ENCODE peak calls at places on chromosomes 4 and X, in six cellular contexts. One of them, this sample, is unnamed.

GRCh38 chr4:182804131-182804530 is 113.1 kb downstream of the DCTD start:
- DNase-seq in GM10248: no peak
- DNase-seq in effector CD8-positive, alpha-beta T cell: no peak
- DNase-seq in nephron progenitor cell: no peak
- DNase-seq in transverse colon: no peak
- DNase-seq in ovary: no peak
- DNase-seq in this sample: no peak

GRCh38 chr4:21765810-21766407 is 182.7 kb downstream of the KCNIP4 start:
- DNase-seq in GM10248: peak; percentile 18
- DNase-seq in effector CD8-positive, alpha-beta T cell: no peak
- DNase-seq in nephron progenitor cell: peak; percentile 61
- DNase-seq in transverse colon: peak; percentile 19
- DNase-seq in ovary: peak; percentile 21
- DNase-seq in this sample: no peak

GRCh38 chr4:53128959-53129358 is 236.9 kb downstream of the SCFD2 start:
- DNase-seq in GM10248: no peak
- DNase-seq in effector CD8-positive, alpha-beta T cell: no peak
- DNase-seq in nephron progenitor cell: no peak
- DNase-seq in transverse colon: no peak
- DNase-seq in ovary: peak; percentile 65
- DNase-seq in this sample: no peak

GRCh38 chr4:3704669-3705068 is 61.5 kb upstream of the ADRA2C start:
- DNase-seq in GM10248: no peak
- DNase-seq in effector CD8-positive, alpha-beta T cell: no peak
- DNase-seq in nephron progenitor cell: no peak
- DNase-seq in transverse colon: no peak
- DNase-seq in ovary: no peak
- DNase-seq in this sample: no peak

GRCh38 chr4:78704981-78705757 is 71.0 kb upstream of the BMP2K start:
- DNase-seq in GM10248: no peak
- DNase-seq in effector CD8-positive, alpha-beta T cell: no peak
- DNase-seq in nephron progenitor cell: no peak
- DNase-seq in transverse colon: no peak
- DNase-seq in ovary: no peak
- DNase-seq in this sample: no peak

GRCh38 chr4:152255437-152255836 is 280.5 kb downstream of the FBXW7 start:
- DNase-seq in GM10248: peak; percentile 32
- DNase-seq in effector CD8-positive, alpha-beta T cell: no peak
- DNase-seq in nephron progenitor cell: no peak
- DNase-seq in transverse colon: no peak
- DNase-seq in ovary: no peak
- DNase-seq in this sample: peak; percentile 8

GRCh38 chr4:57504139-57504538 is 394.0 kb upstream of the IGFBP7 start:
- DNase-seq in GM10248: no peak
- DNase-seq in effector CD8-positive, alpha-beta T cell: no peak
- DNase-seq in nephron progenitor cell: no peak
- DNase-seq in transverse colon: no peak
- DNase-seq in ovary: no peak
- DNase-seq in this sample: no peak

GRCh38 chrX:17052776-17053175 is 106.3 kb downstream of the REPS2 start:
- DNase-seq in GM10248: no peak
- DNase-seq in effector CD8-positive, alpha-beta T cell: no peak
- DNase-seq in nephron progenitor cell: no peak
- DNase-seq in transverse colon: no peak
- DNase-seq in ovary: no peak
- DNase-seq in this sample: no peak

GRCh38 chr4:48602222-48602621 is 112.2 kb downstream of the ZAR1 start:
- DNase-seq in GM10248: no peak
- DNase-seq in effector CD8-positive, alpha-beta T cell: no peak
- DNase-seq in nephron progenitor cell: no peak
- DNase-seq in transverse colon: no peak
- DNase-seq in ovary: no peak
- DNase-seq in this sample: no peak

GRCh38 chrX:136694491-136695087 is 46.6 kb downstream of the CD40LG start:
- DNase-seq in GM10248: peak; percentile 54
- DNase-seq in effector CD8-positive, alpha-beta T cell: no peak
- DNase-seq in nephron progenitor cell: peak; percentile 3
- DNase-seq in transverse colon: no peak
- DNase-seq in ovary: no peak
- DNase-seq in this sample: peak; percentile 76

GRCh38 chr4:8038702-8039251 is 99.1 kb upstream of the AFAP1 start:
- DNase-seq in GM10248: no peak
- DNase-seq in effector CD8-positive, alpha-beta T cell: no peak
- DNase-seq in nephron progenitor cell: no peak
- DNase-seq in transverse colon: no peak
- DNase-seq in ovary: no peak
- DNase-seq in this sample: no peak

GRCh38 chrX:1582686-1583437 is 8.5 kb upstream of the AKAP17A start:
- DNase-seq in GM10248: peak; percentile 72
- DNase-seq in effector CD8-positive, alpha-beta T cell: no peak
- DNase-seq in nephron progenitor cell: no peak
- DNase-seq in transverse colon: no peak
- DNase-seq in ovary: no peak
- DNase-seq in this sample: no peak

GRCh38 chrX:53190363-53190960 is 34.5 kb downstream of the KDM5C start:
- DNase-seq in GM10248: no peak
- DNase-seq in effector CD8-positive, alpha-beta T cell: no peak
- DNase-seq in nephron progenitor cell: peak; percentile 7
- DNase-seq in transverse colon: no peak
- DNase-seq in ovary: no peak
- DNase-seq in this sample: no peak

GRCh38 chrX:77447339-77448149 is at the start of gene FGF16:
- DNase-seq in GM10248: peak; percentile 19
- DNase-seq in effector CD8-positive, alpha-beta T cell: no peak
- DNase-seq in nephron progenitor cell: peak; percentile 33
- DNase-seq in transverse colon: no peak
- DNase-seq in ovary: no peak
- DNase-seq in this sample: no peak

GRCh38 chr4:109590841-109591357 is 30.9 kb downstream of the MCUB start:
- DNase-seq in GM10248: no peak
- DNase-seq in effector CD8-positive, alpha-beta T cell: no peak
- DNase-seq in nephron progenitor cell: no peak
- DNase-seq in transverse colon: no peak
- DNase-seq in ovary: no peak
- DNase-seq in this sample: no peak

GRCh38 chr4:5532100-5532499 is 176.3 kb downstream of the EVC2 start:
- DNase-seq in GM10248: no peak
- DNase-seq in effector CD8-positive, alpha-beta T cell: no peak
- DNase-seq in nephron progenitor cell: no peak
- DNase-seq in transverse colon: no peak
- DNase-seq in ovary: no peak
- DNase-seq in this sample: no peak

GRCh38 chr4:82833696-82834313 is 35.2 kb upstream of the SCD5 start:
- DNase-seq in GM10248: no peak
- DNase-seq in effector CD8-positive, alpha-beta T cell: no peak
- DNase-seq in nephron progenitor cell: no peak
- DNase-seq in transverse colon: peak; percentile 27
- DNase-seq in ovary: no peak
- DNase-seq in this sample: no peak